ENCODE peak calls at places on chromosome 15, in six cellular contexts. S is right atrium auricular region, I is left ventricle myocardium inferior, A is body of pancreas, O is testis, Y is heart left ventricle. J is an unnamed sample. For H3K4me1, the result is how much of the 10 kb centered on the place peaks cover.

GRCh38 chr15:57782731-57783130 is 76.2 kb downstream of the POLR2M start:
- DNase-seq in Y (no peak), I (no peak), O (no peak), S (no peak), A (no peak), J (no peak)

GRCh38 chr15:80942266-80942665 is 47.4 kb downstream of the MESD start:
- DNase-seq in Y (no peak), I (no peak), O (no peak), S (no peak), A (no peak), J (no peak)

GRCh38 chr15:82566690-82567089 is 26.4 kb upstream of the RPS17 start:
- DNase-seq in S (no peak), I (no peak), O (no peak), Y (no peak), A (no peak), J (no peak)

GRCh38 chr15:27769652-27770051 is 329.5 kb downstream of the OCA2 start:
- DNase-seq in S (no peak), A (no peak), I (no peak), O (no peak), Y (no peak), J (no peak)

GRCh38 chr15:73872370-73872769 is 994 bp upstream of the TBC1D21 start:
- DNase-seq in A (no peak), I (no peak), S (no peak), Y (no peak), O (no peak), J (no peak)

GRCh38 chr15:34514251-34514760 is 69.1 kb downstream of the GOLGA8B start:
- DNase-seq in A (peak), O (peak), Y (peak), S (no peak), I (peak), J (no peak)

GRCh38 chr15:97652700-97653167 is 307.8 kb upstream of the ARRDC4 start:
- DNase-seq in Y (no peak), S (no peak), I (peak), A (no peak), O (no peak), J (peak)

GRCh38 chr15:68566377-68566954 is 12.3 kb upstream of the CORO2B start:
- DNase-seq in S (no peak), A (no peak), Y (no peak), O (no peak), I (no peak), J (no peak)

GRCh38 chr15:35618260-35619188 is 72.6 kb upstream of the DPH6 start:
- DNase-seq in I (no peak), O (no peak), Y (no peak), A (no peak), S (no peak), J (peak)

GRCh38 chr15:83435202-83435601 is 11.9 kb upstream of the SH3GL3 start:
- DNase-seq in A (no peak), O (no peak), I (no peak), S (no peak), Y (no peak), J (no peak)

GRCh38 chr15:82158811-82159210 is 103.7 kb downstream of the EFL1 start:
- DNase-seq in I (peak), Y (peak), A (no peak), S (no peak), O (no peak), J (peak)

GRCh38 chr15:48592221-48592731 is 53.2 kb downstream of the FBN1 start:
- DNase-seq in A (no peak), I (no peak), S (no peak), O (no peak), Y (no peak), J (no peak)

GRCh38 chr15:91944334-91944733 is 90.8 kb downstream of the SLCO3A1 start:
- DNase-seq in A (no peak), I (no peak), S (no peak), Y (no peak), O (no peak), J (no peak)
- H3K4me1 ChIP-seq in A (half or more), I (half or more), S (half or more), Y (half or more), O (under half), J (under half)

DNA sequence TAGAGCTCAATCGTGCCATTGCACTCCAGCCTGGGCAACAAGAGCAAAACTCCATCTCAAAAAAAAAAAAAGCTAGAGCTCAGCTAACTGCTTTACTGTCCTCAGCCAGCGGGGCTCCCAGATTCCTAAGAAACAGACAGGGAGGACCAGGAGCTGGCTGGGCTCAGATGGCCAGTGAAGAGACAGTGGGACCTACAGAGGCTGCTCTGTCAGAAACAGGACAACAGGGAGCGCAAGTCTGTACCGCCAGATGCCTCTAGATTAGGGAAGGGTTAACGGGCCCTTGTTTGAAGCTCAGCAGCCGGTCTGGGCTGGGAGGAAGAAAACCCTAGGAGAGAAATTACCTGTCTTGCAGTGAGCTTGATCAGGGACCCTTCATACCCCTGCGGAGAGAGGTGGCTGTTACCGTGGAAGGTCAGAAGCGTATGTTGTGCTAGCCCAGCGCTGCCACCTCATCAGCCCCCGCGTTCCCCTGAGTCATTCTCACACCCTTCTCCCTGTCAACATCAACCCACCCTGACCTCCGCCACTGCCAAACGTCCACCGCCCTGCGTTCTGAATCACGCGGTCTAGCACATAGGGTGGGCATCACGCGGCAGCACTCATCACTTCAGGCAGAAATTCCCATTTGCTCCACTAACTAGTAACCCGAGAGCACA is 25.3 kb downstream of the RBPMS2 start:
- DNase-seq in Y (peak), I (peak), S (peak), A (no peak), O (no peak), J (peak)
- TF ChIP-seq CTCF in Y (no peak), I (peak), S (no peak), A (no peak), O (no peak), J (peak)

GRCh38 chr15:96002890-96003859 is 327.3 kb upstream of the NR2F2 start:
- DNase-seq in Y (no peak), I (no peak), O (no peak), S (no peak), A (no peak), J (no peak)

GRCh38 chr15:95995375-95996168 is 334.9 kb upstream of the NR2F2 start:
- DNase-seq in Y (no peak), O (no peak), A (no peak), S (no peak), I (no peak), J (no peak)

GRCh38 chr15:95996494-95996893 is 334.0 kb upstream of the NR2F2 start:
- DNase-seq in S (no peak), Y (no peak), I (no peak), A (no peak), O (no peak), J (no peak)

GRCh38 chr15:95994418-95994817 is 336.1 kb upstream of the NR2F2 start:
- DNase-seq in S (no peak), O (no peak), A (no peak), I (no peak), Y (no peak), J (no peak)

DNA sequence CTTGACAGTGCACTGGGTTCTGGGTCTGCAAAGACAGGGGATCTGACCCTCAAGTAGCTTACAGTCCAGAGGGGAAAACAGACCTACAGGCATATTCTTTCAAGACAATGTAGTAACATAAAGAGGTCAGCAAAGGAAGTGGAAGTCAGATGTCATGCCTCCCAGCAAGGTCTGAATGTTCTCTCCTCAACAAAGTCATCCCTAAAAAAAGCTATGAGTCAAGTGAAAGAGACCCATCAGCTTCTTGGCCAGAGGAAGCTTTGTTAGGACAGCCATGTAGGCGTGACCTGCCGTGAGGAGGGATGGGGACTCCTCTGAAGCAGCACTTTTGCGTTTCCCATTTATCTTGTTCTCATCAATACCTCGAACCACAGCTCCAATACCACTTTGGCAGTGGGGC is 331.6 kb upstream of the NR2F2 start:
- DNase-seq in I (no peak), S (no peak), A (no peak), Y (no peak), O (no peak), J (no peak)
- H3K4me3 ChIP-seq in I (no peak), S (no peak), A (no peak), Y (no peak), O (no peak), J (no peak)

GRCh38 chr15:90664650-90665287 is 52.4 kb upstream of the BLM start:
- DNase-seq in O (peak), Y (peak), I (peak), A (peak), S (no peak), J (no peak)

GRCh38 chr15:90654233-90655124 is 62.7 kb upstream of the BLM start:
- DNase-seq in A (no peak), S (no peak), O (no peak), I (no peak), Y (no peak), J (no peak)

GRCh38 chr15:90660195-90660995 is 56.8 kb upstream of the BLM start:
- DNase-seq in I (peak), A (peak), Y (peak), S (peak), O (peak), J (peak)

DNA sequence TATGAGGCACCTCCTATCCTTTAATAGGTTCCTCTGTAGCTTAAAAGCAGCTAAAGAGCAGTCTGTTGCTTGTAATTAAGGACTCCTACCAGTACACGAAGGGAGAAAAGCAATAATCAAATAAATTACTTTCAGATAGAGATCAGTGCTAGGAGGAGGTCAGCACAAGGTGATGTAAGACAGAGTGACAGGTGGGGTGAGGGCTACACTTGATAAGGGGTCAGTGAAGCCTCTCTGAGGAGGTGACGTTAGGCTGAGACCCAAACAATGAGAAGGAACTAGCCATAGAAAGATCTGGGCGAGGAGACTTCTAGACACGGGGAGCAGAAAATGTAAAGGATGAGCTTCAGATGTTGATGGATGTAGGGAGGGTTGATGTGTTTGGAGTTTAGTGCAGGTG is 57.7 kb upstream of the BLM start:
- DNase-seq in O (no peak), Y (no peak), A (no peak), I (no peak), S (no peak), J (no peak)
- H3K4me1 ChIP-seq in O (under half), Y (under half), A (under half), I (under half), S (under half), J (under half)

GRCh38 chr15:39478996-39479395 is 101.9 kb upstream of the THBS1 start:
- DNase-seq in S (no peak), Y (no peak), I (no peak), A (no peak), O (no peak), J (no peak)

GRCh38 chr15:39472661-39473657 is 107.9 kb upstream of the THBS1 start:
- DNase-seq in Y (peak), S (peak), I (peak), A (peak), O (peak), J (no peak)

GRCh38 chr15:39479916-39480315 is 101.0 kb upstream of the THBS1 start:
- DNase-seq in A (no peak), S (no peak), I (no peak), O (no peak), Y (no peak), J (no peak)

GRCh38 chr15:39471791-39472190 is 109.1 kb upstream of the THBS1 start:
- DNase-seq in A (no peak), O (no peak), Y (no peak), S (no peak), I (no peak), J (no peak)

GRCh38 chr15:39474657-39475056 is 106.2 kb upstream of the THBS1 start:
- DNase-seq in I (no peak), A (no peak), O (no peak), Y (no peak), S (no peak), J (no peak)
- TF ChIP-seq CTCF in I (no peak), A (no peak), O (no peak), Y (no peak), S (no peak), J (no peak)